ENCODE peak calls at places on chromosomes 16 and 17, in ten cellular contexts. One of them, this sample, is unnamed.

GRCh38 chr17:19332371-19333131 is 30.0 kb downstream of the B9D1 start:
- DNase-seq in BE2C: peak; percentile 45
- DNase-seq in brain microvascular endothelial cell: no peak
- DNase-seq in bronchial epithelial cell: no peak
- DNase-seq in AG04449: no peak
- DNase-seq in endothelial cell: no peak
- DNase-seq in PC-9: peak; percentile 40
- DNase-seq in choroid plexus epithelial cell: no peak
- DNase-seq in upper lobe of right lung: peak; percentile 56
- DNase-seq in WTC11: no peak
- DNase-seq in this sample: no peak

GRCh38 chr17:35536664-35537160 is 766 bp downstream of the SLFN12L start:
- DNase-seq in BE2C: no peak
- DNase-seq in brain microvascular endothelial cell: no peak
- DNase-seq in bronchial epithelial cell: no peak
- DNase-seq in AG04449: no peak
- DNase-seq in endothelial cell: no peak
- DNase-seq in PC-9: no peak
- DNase-seq in choroid plexus epithelial cell: no peak
- DNase-seq in upper lobe of right lung: no peak
- DNase-seq in WTC11: no peak
- DNase-seq in this sample: no peak

GRCh38 chr17:44952946-44953475 is 5.4 kb upstream of the KIF18B start:
- DNase-seq in BE2C: no peak
- DNase-seq in brain microvascular endothelial cell: no peak
- DNase-seq in bronchial epithelial cell: no peak
- DNase-seq in AG04449: no peak
- DNase-seq in endothelial cell: no peak
- DNase-seq in PC-9: no peak
- DNase-seq in choroid plexus epithelial cell: no peak
- DNase-seq in upper lobe of right lung: peak; percentile 25
- DNase-seq in WTC11: no peak
- DNase-seq in this sample: no peak

GRCh38 chr16:66081967-66082366 is 284.5 kb upstream of the CDH5 start:
- DNase-seq in BE2C: no peak
- DNase-seq in brain microvascular endothelial cell: peak; percentile 24
- DNase-seq in bronchial epithelial cell: peak; percentile 100
- DNase-seq in AG04449: no peak
- DNase-seq in endothelial cell: no peak
- DNase-seq in PC-9: no peak
- DNase-seq in choroid plexus epithelial cell: peak; percentile 40
- DNase-seq in upper lobe of right lung: no peak
- DNase-seq in WTC11: no peak
- DNase-seq in this sample: no peak

GRCh38 chr17:45813051-45813731 is 29.1 kb downstream of the CRHR1 start:
- DNase-seq in BE2C: no peak
- DNase-seq in brain microvascular endothelial cell: no peak
- DNase-seq in bronchial epithelial cell: no peak
- DNase-seq in AG04449: no peak
- DNase-seq in endothelial cell: peak; percentile 73
- DNase-seq in PC-9: no peak
- DNase-seq in choroid plexus epithelial cell: peak; percentile 14
- DNase-seq in upper lobe of right lung: no peak
- DNase-seq in WTC11: peak; percentile 82
- DNase-seq in this sample: peak; percentile 78

GRCh38 chr17:50947844-50948514 is 81.8 kb upstream of the TOB1 start:
- DNase-seq in BE2C: peak; percentile 81
- DNase-seq in brain microvascular endothelial cell: no peak
- DNase-seq in bronchial epithelial cell: peak; percentile 30
- DNase-seq in AG04449: no peak
- DNase-seq in endothelial cell: no peak
- DNase-seq in PC-9: peak; percentile 76
- DNase-seq in choroid plexus epithelial cell: no peak
- DNase-seq in upper lobe of right lung: peak; percentile 93
- DNase-seq in WTC11: no peak
- DNase-seq in this sample: no peak

GRCh38 chr17:78147315-78147998 is 1.3 kb downstream of the C17orf99 start:
- DNase-seq in BE2C: no peak
- DNase-seq in brain microvascular endothelial cell: no peak
- DNase-seq in bronchial epithelial cell: no peak
- DNase-seq in AG04449: no peak
- DNase-seq in endothelial cell: no peak
- DNase-seq in PC-9: no peak
- DNase-seq in choroid plexus epithelial cell: no peak
- DNase-seq in upper lobe of right lung: peak; percentile 86
- DNase-seq in WTC11: no peak
- DNase-seq in this sample: no peak

GRCh38 chr16:30005341-30006094 is 5.3 kb downstream of the DOC2A start:
- DNase-seq in BE2C: peak; percentile 73
- DNase-seq in brain microvascular endothelial cell: no peak
- DNase-seq in bronchial epithelial cell: no peak
- DNase-seq in AG04449: no peak
- DNase-seq in endothelial cell: peak; percentile 64
- DNase-seq in PC-9: peak; percentile 44
- DNase-seq in choroid plexus epithelial cell: peak; percentile 56
- DNase-seq in upper lobe of right lung: no peak
- DNase-seq in WTC11: no peak
- DNase-seq in this sample: peak; percentile 55

GRCh38 chr17:60139438-60140285 is 10.1 kb upstream of the CA4 start:
- DNase-seq in BE2C: peak; percentile 11
- DNase-seq in brain microvascular endothelial cell: peak; percentile 53
- DNase-seq in bronchial epithelial cell: peak; percentile 34
- DNase-seq in AG04449: no peak
- DNase-seq in endothelial cell: peak; percentile 86
- DNase-seq in PC-9: peak; percentile 29
- DNase-seq in choroid plexus epithelial cell: peak; percentile 75
- DNase-seq in upper lobe of right lung: peak; percentile 87
- DNase-seq in WTC11: peak; percentile 84
- DNase-seq in this sample: peak; percentile 94
- TF ChIP-seq CTCF in BE2C: no peak
- TF ChIP-seq CTCF in brain microvascular endothelial cell: peak; percentile 85
- TF ChIP-seq CTCF in bronchial epithelial cell: peak; percentile 94
- TF ChIP-seq CTCF in AG04449: peak; percentile 95
- TF ChIP-seq CTCF in endothelial cell: no peak
- TF ChIP-seq CTCF in PC-9: no peak
- TF ChIP-seq CTCF in choroid plexus epithelial cell: peak; percentile 85
- TF ChIP-seq CTCF in upper lobe of right lung: peak; percentile 50
- TF ChIP-seq CTCF in WTC11: no peak
- TF ChIP-seq CTCF in this sample: peak; percentile 16

DNA sequence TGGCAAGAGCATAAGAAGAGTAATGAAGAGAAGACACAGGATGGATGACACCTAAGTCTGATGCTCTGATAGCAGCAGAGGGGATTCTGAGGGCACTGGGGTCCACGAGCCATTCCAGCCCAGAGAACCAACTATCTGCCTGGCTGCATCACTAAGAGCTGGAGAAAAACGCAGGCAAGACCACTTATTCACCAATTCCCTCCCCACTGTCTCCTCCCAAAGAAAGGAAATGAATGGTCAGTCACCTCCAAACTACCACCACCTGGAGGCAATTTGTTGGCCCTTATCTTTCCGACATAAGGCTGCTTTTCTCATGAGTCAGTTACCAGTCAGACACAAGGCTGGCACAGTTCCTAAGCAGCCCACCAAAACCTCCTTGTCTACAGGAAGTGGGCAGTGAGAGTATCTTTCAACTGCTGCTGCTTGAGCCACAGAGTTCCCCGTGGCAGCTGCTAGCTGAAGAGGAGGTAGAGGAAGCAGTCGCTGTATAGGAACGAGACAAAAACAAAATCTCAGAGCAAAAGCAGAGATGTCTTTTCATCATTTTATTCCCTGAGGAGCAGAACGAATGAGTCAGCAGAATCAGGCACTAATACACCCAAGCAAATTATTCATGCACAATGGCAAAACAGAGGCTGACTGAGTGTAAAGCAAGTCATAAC is 111.1 kb downstream of the SMG6 start:
- DNase-seq in BE2C: peak; percentile 41
- DNase-seq in brain microvascular endothelial cell: peak; percentile 95
- DNase-seq in bronchial epithelial cell: peak; percentile 96
- DNase-seq in AG04449: no peak
- DNase-seq in endothelial cell: no peak
- DNase-seq in PC-9: peak; percentile 73
- DNase-seq in choroid plexus epithelial cell: peak; percentile 92
- DNase-seq in upper lobe of right lung: no peak
- DNase-seq in WTC11: no peak
- DNase-seq in this sample: no peak
- TF ChIP-seq CTCF in BE2C: no peak
- TF ChIP-seq CTCF in brain microvascular endothelial cell: peak; percentile 27
- TF ChIP-seq CTCF in bronchial epithelial cell: peak; percentile 19
- TF ChIP-seq CTCF in AG04449: no peak
- TF ChIP-seq CTCF in endothelial cell: no peak
- TF ChIP-seq CTCF in PC-9: no peak
- TF ChIP-seq CTCF in choroid plexus epithelial cell: peak; percentile 18
- TF ChIP-seq CTCF in upper lobe of right lung: no peak
- TF ChIP-seq CTCF in WTC11: no peak
- TF ChIP-seq CTCF in this sample: no peak

GRCh38 chr17:36544049-36544319 is 735 bp upstream of the GGNBP2 start:
- DNase-seq in BE2C: peak; percentile 31
- DNase-seq in brain microvascular endothelial cell: peak; percentile 47
- DNase-seq in bronchial epithelial cell: peak; percentile 40
- DNase-seq in AG04449: no peak
- DNase-seq in endothelial cell: no peak
- DNase-seq in PC-9: peak; percentile 35
- DNase-seq in choroid plexus epithelial cell: no peak
- DNase-seq in upper lobe of right lung: no peak
- DNase-seq in WTC11: no peak
- DNase-seq in this sample: no peak

GRCh38 chr17:36545093-36545464 is 360 bp downstream of the GGNBP2 start:
- DNase-seq in BE2C: no peak
- DNase-seq in brain microvascular endothelial cell: no peak
- DNase-seq in bronchial epithelial cell: no peak
- DNase-seq in AG04449: no peak
- DNase-seq in endothelial cell: no peak
- DNase-seq in PC-9: peak; percentile 80
- DNase-seq in choroid plexus epithelial cell: no peak
- DNase-seq in upper lobe of right lung: no peak
- DNase-seq in WTC11: no peak
- DNase-seq in this sample: no peak

GRCh38 chr17:36544320-36545092 is at the start of gene GGNBP2:
- DNase-seq in BE2C: peak; percentile 96
- DNase-seq in brain microvascular endothelial cell: peak; percentile 83
- DNase-seq in bronchial epithelial cell: peak; percentile 83
- DNase-seq in AG04449: no peak
- DNase-seq in endothelial cell: peak; percentile 95
- DNase-seq in PC-9: peak; percentile 84
- DNase-seq in choroid plexus epithelial cell: peak; percentile 97
- DNase-seq in upper lobe of right lung: peak; percentile 98
- DNase-seq in WTC11: peak; percentile 90
- DNase-seq in this sample: peak; percentile 93

GRCh38 chr17:36546418-36547093 is 1.8 kb downstream of the GGNBP2 start:
- DNase-seq in BE2C: no peak
- DNase-seq in brain microvascular endothelial cell: no peak
- DNase-seq in bronchial epithelial cell: peak; percentile 16
- DNase-seq in AG04449: no peak
- DNase-seq in endothelial cell: no peak
- DNase-seq in PC-9: no peak
- DNase-seq in choroid plexus epithelial cell: peak; percentile 20
- DNase-seq in upper lobe of right lung: no peak
- DNase-seq in WTC11: no peak
- DNase-seq in this sample: no peak

DNA sequence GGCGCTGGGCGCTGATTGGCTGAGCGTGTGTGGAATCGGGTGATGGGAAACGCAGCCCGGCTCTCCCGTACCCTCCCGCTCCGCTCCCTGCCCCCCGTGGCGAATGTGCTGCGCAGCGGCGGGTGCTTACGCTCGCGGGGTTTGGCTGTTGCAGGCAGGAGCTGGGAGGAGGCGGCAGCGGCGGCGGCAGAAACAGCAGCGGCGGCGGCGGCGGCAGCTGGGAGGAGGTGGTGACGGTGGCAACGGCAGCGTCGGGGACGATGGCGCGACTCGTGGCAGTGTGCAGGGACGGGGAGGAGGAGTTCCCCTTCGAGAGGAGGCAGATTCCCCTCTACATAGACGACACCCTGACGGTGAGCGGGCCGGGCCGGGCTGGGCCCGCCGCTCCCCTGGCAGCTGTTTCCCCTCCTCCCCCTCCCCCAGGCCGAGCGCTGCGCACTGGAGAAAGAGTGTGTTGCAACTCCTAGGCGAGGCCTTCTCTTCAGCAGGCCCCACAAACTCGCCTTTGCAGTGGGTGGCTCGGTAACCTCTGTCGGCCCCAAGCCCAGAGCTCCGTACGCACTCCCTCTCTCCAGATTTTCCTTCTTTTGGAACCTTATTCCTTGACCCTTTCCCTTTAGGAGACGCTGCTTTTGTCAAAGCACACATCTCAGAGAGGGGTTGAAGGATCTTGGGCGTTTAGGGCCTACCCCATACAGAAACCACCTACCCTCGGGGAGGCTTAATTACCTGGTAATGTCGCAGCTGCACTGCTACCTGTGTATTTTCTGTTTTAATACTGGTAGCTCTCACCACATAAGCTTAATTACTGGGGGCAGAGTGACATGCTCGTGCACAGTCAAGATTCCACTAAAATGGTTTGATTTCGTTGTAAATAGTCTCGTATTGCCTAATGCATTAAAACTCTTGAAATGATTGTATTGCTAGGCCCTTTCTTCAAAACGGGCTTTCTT is 1.0 kb downstream of the GGNBP2 start:
- DNase-seq in BE2C: peak; percentile 99
- DNase-seq in brain microvascular endothelial cell: peak; percentile 96
- DNase-seq in bronchial epithelial cell: peak; percentile 84
- DNase-seq in AG04449: peak; percentile 84
- DNase-seq in endothelial cell: peak; percentile 97
- DNase-seq in PC-9: peak; percentile 97
- DNase-seq in choroid plexus epithelial cell: peak; percentile 99
- DNase-seq in upper lobe of right lung: peak; percentile 99
- DNase-seq in WTC11: peak; percentile 99
- DNase-seq in this sample: peak; percentile 97
- TF ChIP-seq CTCF in BE2C: no peak
- TF ChIP-seq CTCF in brain microvascular endothelial cell: peak; percentile 10
- TF ChIP-seq CTCF in bronchial epithelial cell: no peak
- TF ChIP-seq CTCF in AG04449: no peak
- TF ChIP-seq CTCF in endothelial cell: no peak
- TF ChIP-seq CTCF in PC-9: no peak
- TF ChIP-seq CTCF in choroid plexus epithelial cell: no peak
- TF ChIP-seq CTCF in upper lobe of right lung: no peak
- TF ChIP-seq CTCF in WTC11: no peak
- TF ChIP-seq CTCF in this sample: no peak

GRCh38 chr16:74998481-74999207 is at the start of gene ZNRF1:
- DNase-seq in BE2C: peak; percentile 87
- DNase-seq in brain microvascular endothelial cell: peak; percentile 53
- DNase-seq in bronchial epithelial cell: peak; percentile 62
- DNase-seq in AG04449: no peak
- DNase-seq in endothelial cell: peak; percentile 98
- DNase-seq in PC-9: peak; percentile 87
- DNase-seq in choroid plexus epithelial cell: peak; percentile 80
- DNase-seq in upper lobe of right lung: peak; percentile 92
- DNase-seq in WTC11: peak; percentile 91
- DNase-seq in this sample: peak; percentile 95

GRCh38 chr16:75000481-75001081 is 1.8 kb downstream of the ZNRF1 start:
- DNase-seq in BE2C: peak; percentile 35
- DNase-seq in brain microvascular endothelial cell: no peak
- DNase-seq in bronchial epithelial cell: no peak
- DNase-seq in AG04449: no peak
- DNase-seq in endothelial cell: no peak
- DNase-seq in PC-9: peak; percentile 11
- DNase-seq in choroid plexus epithelial cell: peak; percentile 44
- DNase-seq in upper lobe of right lung: no peak
- DNase-seq in WTC11: no peak
- DNase-seq in this sample: peak; percentile 38

GRCh38 chr16:75002474-75002873 is 3.6 kb downstream of the ZNRF1 start:
- DNase-seq in BE2C: no peak
- DNase-seq in brain microvascular endothelial cell: no peak
- DNase-seq in bronchial epithelial cell: no peak
- DNase-seq in AG04449: no peak
- DNase-seq in endothelial cell: no peak
- DNase-seq in PC-9: no peak
- DNase-seq in choroid plexus epithelial cell: no peak
- DNase-seq in upper lobe of right lung: no peak
- DNase-seq in WTC11: no peak
- DNase-seq in this sample: no peak

GRCh38 chr16:74999208-74999682 is 421 bp downstream of the ZNRF1 start:
- DNase-seq in BE2C: peak; percentile 36
- DNase-seq in brain microvascular endothelial cell: no peak
- DNase-seq in bronchial epithelial cell: no peak
- DNase-seq in AG04449: no peak
- DNase-seq in endothelial cell: peak; percentile 31
- DNase-seq in PC-9: no peak
- DNase-seq in choroid plexus epithelial cell: peak; percentile 29
- DNase-seq in upper lobe of right lung: peak; percentile 70
- DNase-seq in WTC11: no peak
- DNase-seq in this sample: no peak

DNA sequence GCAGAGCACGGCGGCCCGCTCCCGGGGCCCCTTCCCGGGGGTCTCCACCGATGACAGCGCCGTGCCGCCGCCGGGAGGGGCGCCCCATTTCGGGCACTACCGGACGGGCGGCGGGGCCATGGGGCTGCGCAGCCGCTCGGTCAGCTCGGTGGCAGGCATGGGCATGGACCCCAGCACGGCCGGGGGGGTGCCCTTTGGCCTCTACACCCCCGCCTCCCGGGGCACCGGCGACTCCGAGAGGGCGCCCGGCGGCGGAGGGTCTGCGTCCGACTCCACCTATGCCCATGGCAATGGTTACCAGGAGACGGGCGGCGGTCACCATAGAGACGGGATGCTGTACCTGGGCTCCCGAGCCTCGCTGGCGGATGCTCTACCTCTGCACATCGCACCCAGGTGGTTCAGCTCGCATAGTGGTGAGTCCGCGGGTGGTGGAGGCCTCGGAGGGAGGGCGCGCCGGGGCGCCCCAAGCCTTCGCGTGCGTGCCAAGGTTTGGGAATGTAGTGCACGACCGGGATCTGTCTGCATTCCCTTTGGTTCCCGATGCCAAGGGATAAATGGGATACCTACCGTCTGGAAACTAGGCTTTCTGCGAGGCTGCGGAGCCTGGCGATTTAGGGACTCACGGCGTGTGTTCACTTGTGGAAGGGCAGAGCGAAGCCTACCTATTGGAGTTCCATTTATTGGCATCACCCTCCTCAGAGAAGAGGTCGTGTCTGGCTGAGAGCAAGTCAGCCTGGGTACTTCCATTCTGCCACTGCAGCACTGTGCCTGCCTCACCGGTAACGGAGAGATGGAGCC is 1.1 kb downstream of the ZNRF1 start:
- DNase-seq in BE2C: peak; percentile 51
- DNase-seq in brain microvascular endothelial cell: no peak
- DNase-seq in bronchial epithelial cell: peak; percentile 29
- DNase-seq in AG04449: no peak
- DNase-seq in endothelial cell: peak; percentile 27
- DNase-seq in PC-9: peak; percentile 50
- DNase-seq in choroid plexus epithelial cell: no peak
- DNase-seq in upper lobe of right lung: peak; percentile 79
- DNase-seq in WTC11: peak; percentile 78
- DNase-seq in this sample: peak; percentile 48
- TF ChIP-seq CTCF in BE2C: no peak
- TF ChIP-seq CTCF in brain microvascular endothelial cell: no peak
- TF ChIP-seq CTCF in bronchial epithelial cell: no peak
- TF ChIP-seq CTCF in AG04449: no peak
- TF ChIP-seq CTCF in endothelial cell: no peak
- TF ChIP-seq CTCF in PC-9: no peak
- TF ChIP-seq CTCF in choroid plexus epithelial cell: no peak
- TF ChIP-seq CTCF in upper lobe of right lung: no peak
- TF ChIP-seq CTCF in WTC11: no peak
- TF ChIP-seq CTCF in this sample: no peak

This sample was measured in nephron progenitor cell.